ENCODE peak calls at places on chromosome 2, in six cellular contexts. F, Q, A, N, W and P are unnamed samples. For H3K36me3 and H3K4me1, the result is how much of the 10 kb centered on the place peaks cover.

GRCh38 chr2:43539991-43540860 is 55.6 kb downstream of the THADA start:
- DNase-seq in F (peak), Q (peak), A (peak), N (peak), W (peak), P (no peak)

GRCh38 chr2:53075760-53076159 is 691.8 kb upstream of the CHAC2 start:
- DNase-seq in F (no peak), Q (no peak), A (no peak), N (no peak), W (no peak), P (no peak)

GRCh38 chr2:17517481-17518211 is 594 bp downstream of the RAD51AP2 start:
- DNase-seq in F (no peak), Q (no peak), A (no peak), N (no peak), W (no peak), P (no peak)

GRCh38 chr2:237157551-237158102 is 71.9 kb downstream of the COPS8 start:
- DNase-seq in F (peak), Q (no peak), A (no peak), N (no peak), W (no peak), P (no peak)

GRCh38 chr2:155315768-155316167 is 617.3 kb downstream of the KCNJ3 start:
- DNase-seq in F (no peak), Q (no peak), A (no peak), N (no peak), W (no peak), P (no peak)

GRCh38 chr2:28956415-28956826 is 24.7 kb upstream of the TOGARAM2 start:
- DNase-seq in F (no peak), Q (peak), A (no peak), N (no peak), W (no peak), P (no peak)

GRCh38 chr2:129760669-129761068 is 218.8 kb upstream of the RAB6C start:
- DNase-seq in F (no peak), Q (no peak), A (no peak), N (no peak), W (no peak), P (no peak)

GRCh38 chr2:12711339-12711738 is 5.4 kb upstream of the TRIB2 start:
- DNase-seq in F (no peak), Q (no peak), A (no peak), N (no peak), W (no peak), P (no peak)

GRCh38 chr2:199302851-199303250 is 154.9 kb downstream of the SATB2 start:
- DNase-seq in F (peak), Q (no peak), A (no peak), N (no peak), W (no peak), P (no peak)

GRCh38 chr2:46378616-46379015 is 81.4 kb downstream of the EPAS1 start:
- DNase-seq in F (no peak), Q (no peak), A (no peak), N (peak), W (no peak), P (no peak)
- H3K36me3 ChIP-seq in F (half or more), Q (under half), A (half or more), N (under half), W (under half), P (half or more)

DNA sequence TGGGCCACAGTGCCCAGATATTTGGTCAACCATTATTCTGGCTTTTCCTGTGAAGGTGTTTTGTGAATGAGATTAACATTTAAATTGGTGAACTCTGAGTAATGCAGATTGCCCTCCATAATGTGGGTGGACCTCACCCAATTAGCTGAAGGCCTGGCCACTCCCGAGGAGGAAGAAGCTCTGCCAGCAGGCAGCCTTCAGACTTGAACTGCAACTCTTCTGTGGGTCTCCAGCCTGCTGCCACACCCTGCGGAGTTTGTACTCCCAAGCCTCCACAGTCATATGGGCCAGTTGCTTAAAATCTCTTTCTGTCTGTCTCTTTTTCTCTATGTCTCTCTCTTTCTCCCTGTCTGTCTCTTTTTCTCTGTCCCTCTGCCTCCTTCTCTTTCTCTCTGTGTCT is 262.7 kb downstream of the MYCN start:
- DNase-seq in F (no peak), Q (no peak), A (peak), N (no peak), W (peak), P (no peak)
- H3K4me1 ChIP-seq in F (under half), Q (under half), A (under half), N (under half), W (under half), P (under half)

DNA sequence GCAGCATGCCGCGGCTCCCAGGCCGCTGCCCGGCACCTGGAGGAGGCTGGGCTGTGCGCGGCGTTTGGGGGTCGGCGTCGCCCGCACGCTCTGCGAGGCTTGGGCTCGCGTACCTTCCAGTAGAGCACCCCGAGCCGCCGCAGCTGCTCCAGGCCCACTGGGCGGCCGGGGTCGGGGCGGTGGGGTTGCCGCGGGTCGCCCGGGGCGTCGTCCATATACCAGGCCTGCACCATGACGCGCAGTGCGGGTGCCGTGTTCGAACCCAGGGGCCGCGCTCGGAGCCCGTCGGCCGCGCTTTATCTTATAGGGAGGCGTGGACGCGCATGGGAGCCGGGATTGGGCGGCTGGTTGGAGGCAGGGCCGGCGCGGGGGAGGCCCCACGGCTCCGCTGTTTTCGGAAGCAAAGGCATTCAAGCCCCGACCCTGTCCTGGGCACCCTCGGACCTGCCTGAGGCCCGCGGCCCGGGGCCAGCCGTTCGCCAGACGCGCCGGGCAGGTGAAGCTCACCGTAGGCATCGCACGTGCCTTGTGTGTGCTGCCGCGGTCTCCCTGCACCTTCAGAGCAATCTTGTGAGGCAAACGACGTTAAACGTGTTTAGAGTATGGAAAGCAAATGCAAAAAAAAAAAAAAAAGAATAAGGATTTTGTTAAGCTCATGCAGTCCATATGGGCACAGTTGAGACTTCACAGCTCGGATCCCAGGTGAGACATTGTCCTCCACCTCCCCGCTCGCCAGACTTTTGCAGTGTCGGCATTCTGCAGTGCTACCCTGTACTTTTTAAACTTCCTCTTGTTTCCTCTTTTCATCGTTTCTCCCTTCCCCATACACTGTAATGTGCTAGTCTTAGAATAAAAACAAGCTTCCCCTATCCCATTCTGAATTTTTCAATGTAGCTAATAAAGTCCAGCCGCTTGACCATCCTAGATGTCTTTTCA is at the start of gene ADI1:
- DNase-seq in F (peak), Q (peak), A (peak), N (peak), W (peak), P (peak)
- TF ChIP-seq POLR2A in F (peak), Q (peak), A (no peak), N (peak), W (peak), P (no peak)

GRCh38 chr2:224908820-224909219 is 133.4 kb downstream of the DOCK10 start:
- DNase-seq in F (no peak), Q (no peak), A (no peak), N (no peak), W (no peak), P (no peak)
- H3K36me3 ChIP-seq in F (under half), Q (under half), A (under half), N (under half), W (under half), P (under half)

GRCh38 chr2:230714122-230714453 is 1.4 kb downstream of the CAB39 start:
- DNase-seq in F (peak), Q (no peak), A (no peak), N (no peak), W (no peak), P (no peak)
- H3K4me1 ChIP-seq in F (under half), Q (under half), A (half or more), N (under half), W (under half), P (under half)

GRCh38 chr2:33494155-33494779 is 17.8 kb downstream of the RASGRP3 start:
- DNase-seq in F (peak), Q (no peak), A (no peak), N (no peak), W (no peak), P (no peak)
- TF ChIP-seq POLR2A in F (no peak), Q (no peak), A (no peak), N (no peak), W (no peak), P (no peak)

DNA sequence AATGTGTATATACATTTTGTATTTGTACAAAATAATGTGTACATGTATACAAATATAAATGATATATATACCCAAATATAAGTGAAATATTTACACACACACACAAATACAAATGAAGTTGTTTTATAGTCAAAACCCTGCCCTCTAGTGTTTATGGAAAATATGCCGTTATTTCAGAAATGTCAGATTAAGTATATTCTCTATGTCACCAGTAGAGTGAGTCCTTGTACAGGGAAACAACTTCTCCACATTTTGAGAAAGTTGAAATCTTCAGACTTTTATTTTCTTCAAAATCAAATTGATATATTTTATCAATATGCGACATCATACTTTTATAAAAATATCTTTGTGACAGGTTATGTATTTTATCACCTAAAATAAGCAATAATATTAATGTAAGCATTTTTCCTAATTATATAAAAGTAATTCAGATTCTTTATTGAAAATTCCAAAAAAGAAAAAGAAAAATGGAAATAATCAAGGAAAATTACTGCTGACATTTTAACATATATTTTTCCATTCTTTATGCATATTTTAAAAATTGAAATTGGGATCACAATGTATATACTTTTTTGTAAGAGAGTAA is 22.4 kb downstream of the ARL6IP6 start:
- DNase-seq in F (peak), Q (no peak), A (no peak), N (no peak), W (no peak), P (no peak)
- H3K36me3 ChIP-seq in F (under half), Q (under half), A (under half), N (under half), W (under half), P (under half)

DNA sequence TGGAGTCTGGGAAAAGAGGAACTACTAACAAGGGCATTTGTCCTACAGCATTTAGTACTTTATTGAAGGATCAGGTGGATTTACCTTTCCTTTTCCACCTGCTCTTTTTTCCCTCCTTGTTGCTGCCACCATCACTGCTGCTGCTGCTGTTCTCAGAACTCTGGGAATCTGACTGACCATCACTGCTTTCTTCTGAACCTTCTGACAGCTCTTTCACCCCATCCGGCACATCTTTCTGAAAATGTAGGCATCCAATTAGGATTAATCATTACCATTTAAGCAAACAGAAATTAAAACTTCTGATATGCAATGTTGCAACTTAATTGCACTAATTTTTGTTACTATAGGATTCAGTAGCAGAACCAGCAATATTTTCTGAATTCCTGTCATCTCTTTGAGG is 79.0 kb downstream of the ASXL2 start:
- DNase-seq in F (no peak), Q (no peak), A (no peak), N (no peak), W (no peak), P (no peak)
- H3K4me1 ChIP-seq in F (under half), Q (under half), A (under half), N (under half), W (under half), P (under half)